ENCODE peak calls at places on chromosome 16, in eight cellular contexts. R is activated CD8-positive, alpha-beta memory T cell treated with anti-CD3 and anti-CD28 coated beads for 1 hour; T is mammary epithelial cell; F is CD4-positive, CD25-positive, alpha-beta regulatory T cell; A is testis; L is NCI-H1092 treated with DMSO at 0.1 percent for 48 hours; S is IMR-90; Q is PC-3. G is an unnamed sample.

GRCh38 chr16:5007256-5007655 is 26.5 kb downstream of the NAGPA start:
- DNase-seq in R (no peak), T (no peak), F (no peak), A (no peak), L (no peak), S (no peak), Q (no peak), G (no peak)

GRCh38 chr16:86925067-86925791 is 346.9 kb downstream of the FOXL1 start:
- DNase-seq in R (no peak), T (no peak), F (no peak), A (no peak), L (no peak), S (peak; percentile 91), Q (no peak), G (no peak)

GRCh38 chr16:12767897-12768296 is 35.8 kb downstream of the CPPED1 start:
- DNase-seq in R (no peak), T (no peak), F (no peak), A (no peak), L (no peak), S (no peak), Q (no peak), G (no peak)

GRCh38 chr16:787978-788398 is at the start of gene RPUSD1:
- DNase-seq in R (no peak), T (no peak), F (no peak), A (no peak), L (no peak), S (no peak), Q (no peak), G (no peak)

GRCh38 chr16:10945065-10945787 is 862 bp downstream of the CLEC16A start:
- DNase-seq in R (no peak), T (no peak), F (no peak), A (no peak), L (no peak), S (no peak), Q (no peak), G (no peak)

GRCh38 chr16:2819179-2819938 is 2.3 kb downstream of the PRSS21 start:
- DNase-seq in R (no peak), T (no peak), F (no peak), A (no peak), L (no peak), S (no peak), Q (no peak), G (no peak)

GRCh38 chr16:89038811-89039735 is 54.6 kb upstream of the ACSF3 start:
- DNase-seq in R (no peak), T (no peak), F (no peak), A (no peak), L (no peak), S (no peak), Q (no peak), G (no peak)

GRCh38 chr16:81650982-81651562 is 128.0 kb upstream of the PLCG2 start:
- DNase-seq in R (no peak), T (no peak), F (no peak), A (peak; percentile 86), L (peak; percentile 40), S (no peak), Q (no peak), G (no peak)

GRCh38 chr16:15041260-15042011 is 14.4 kb downstream of the NTAN1 start:
- DNase-seq in R (no peak), T (peak; percentile 43), F (no peak), A (peak; percentile 90), L (no peak), S (peak; percentile 48), Q (no peak), G (peak; percentile 63)

GRCh38 chr16:61934591-61934990 is 101.6 kb downstream of the CDH8 start:
- DNase-seq in R (no peak), T (no peak), F (no peak), A (no peak), L (no peak), S (no peak), Q (no peak), G (no peak)

GRCh38 chr16:51648521-51648920 is 497.5 kb upstream of the SALL1 start:
- DNase-seq in R (no peak), T (no peak), F (no peak), A (no peak), L (no peak), S (no peak), Q (no peak), G (no peak)

GRCh38 chr16:30777591-30778297 is 9.3 kb downstream of the ZNF629 start:
- DNase-seq in R (no peak), T (no peak), F (no peak), A (no peak), L (no peak), S (no peak), Q (no peak), G (no peak)

GRCh38 chr16:26623442-26623841 is 443.3 kb upstream of the C16orf82 start:
- DNase-seq in R (no peak), T (no peak), F (no peak), A (no peak), L (no peak), S (no peak), Q (no peak), G (no peak)